ENCODE peak calls at places on chromosomes 7 and 10, in four cellular contexts. One of them, this sample, is unnamed.

GRCh38 chr7:1457949-1458675 is 1.2 kb downstream of the MICALL2 start:
- DNase-seq in fibroblast of lung: no peak
- DNase-seq in colonic mucosa: no peak
- DNase-seq in AG04450: no peak
- DNase-seq in this sample: no peak

GRCh38 chr10:33286186-33286934 is 48.1 kb downstream of the NRP1 start:
- DNase-seq in fibroblast of lung: no peak
- DNase-seq in colonic mucosa: no peak
- DNase-seq in AG04450: no peak
- DNase-seq in this sample: no peak

GRCh38 chr10:613661-614340 is 75.7 kb downstream of the DIP2C start:
- DNase-seq in fibroblast of lung: no peak
- DNase-seq in colonic mucosa: no peak
- DNase-seq in AG04450: no peak
- DNase-seq in this sample: no peak

GRCh38 chr7:33813331-33813730 is 92.0 kb upstream of the BMPER start:
- DNase-seq in fibroblast of lung: peak
- DNase-seq in colonic mucosa: no peak
- DNase-seq in AG04450: no peak
- DNase-seq in this sample: no peak

GRCh38 chr7:70674268-70675025 is 457.5 kb upstream of the GALNT17 start:
- DNase-seq in fibroblast of lung: peak
- DNase-seq in colonic mucosa: no peak
- DNase-seq in AG04450: no peak
- DNase-seq in this sample: no peak

GRCh38 chr7:70477051-70478010 is 654.6 kb upstream of the GALNT17 start:
- DNase-seq in fibroblast of lung: peak
- DNase-seq in colonic mucosa: no peak
- DNase-seq in AG04450: no peak
- DNase-seq in this sample: no peak

GRCh38 chr7:34840176-34840785 is 182.3 kb downstream of the NPSR1 start:
- DNase-seq in fibroblast of lung: no peak
- DNase-seq in colonic mucosa: no peak
- DNase-seq in AG04450: no peak
- DNase-seq in this sample: no peak

GRCh38 chr10:29243750-29244149 is 45.1 kb upstream of the LYZL1 start:
- DNase-seq in fibroblast of lung: no peak
- DNase-seq in colonic mucosa: peak
- DNase-seq in AG04450: no peak
- DNase-seq in this sample: no peak

GRCh38 chr10:13758302-13758701 is 171.5 kb downstream of the PRPF18 start:
- DNase-seq in fibroblast of lung: peak
- DNase-seq in colonic mucosa: no peak
- DNase-seq in AG04450: no peak
- DNase-seq in this sample: no peak

GRCh38 chr10:129157185-129157584 is 309.9 kb upstream of the MGMT start:
- DNase-seq in fibroblast of lung: no peak
- DNase-seq in colonic mucosa: no peak
- DNase-seq in AG04450: no peak
- DNase-seq in this sample: no peak

GRCh38 chr10:105189464-105189800 is 548.3 kb downstream of the SORCS3 start:
- DNase-seq in fibroblast of lung: peak
- DNase-seq in colonic mucosa: no peak
- DNase-seq in AG04450: no peak
- DNase-seq in this sample: no peak

GRCh38 chr10:70601775-70602174 is 766 bp downstream of the PRF1 start:
- DNase-seq in fibroblast of lung: no peak
- DNase-seq in colonic mucosa: no peak
- DNase-seq in AG04450: no peak
- DNase-seq in this sample: no peak

GRCh38 chr10:17435898-17436297 is 18.5 kb downstream of the ST8SIA6 start:
- DNase-seq in fibroblast of lung: no peak
- DNase-seq in colonic mucosa: no peak
- DNase-seq in AG04450: no peak
- DNase-seq in this sample: no peak

GRCh38 chr7:100829150-100829716 is 1.9 kb upstream of the EPHB4 start:
- DNase-seq in fibroblast of lung: no peak
- DNase-seq in colonic mucosa: peak
- DNase-seq in AG04450: no peak
- DNase-seq in this sample: no peak

GRCh38 chr10:73553316-73553715 is 37.8 kb downstream of the USP54 start:
- DNase-seq in fibroblast of lung: no peak
- DNase-seq in colonic mucosa: no peak
- DNase-seq in AG04450: no peak
- DNase-seq in this sample: peak

GRCh38 chr10:64973391-64973790 is 1452.2 kb downstream of the REEP3 start:
- DNase-seq in fibroblast of lung: no peak
- DNase-seq in colonic mucosa: no peak
- DNase-seq in AG04450: no peak
- DNase-seq in this sample: no peak

GRCh38 chr10:43204394-43204942 is 62.4 kb downstream of the RASGEF1A start:
- DNase-seq in fibroblast of lung: no peak
- DNase-seq in colonic mucosa: no peak
- DNase-seq in AG04450: no peak
- DNase-seq in this sample: no peak

GRCh38 chr10:43203491-43204393 is 63.1 kb downstream of the RASGEF1A start:
- DNase-seq in fibroblast of lung: no peak
- DNase-seq in colonic mucosa: peak
- DNase-seq in AG04450: no peak
- DNase-seq in this sample: no peak

GRCh38 chr10:43202224-43202656 is 64.0 kb downstream of the CSGALNACT2 start:
- DNase-seq in fibroblast of lung: no peak
- DNase-seq in colonic mucosa: peak
- DNase-seq in AG04450: no peak
- DNase-seq in this sample: no peak

GRCh38 chr10:43201545-43202131 is 63.4 kb downstream of the CSGALNACT2 start:
- DNase-seq in fibroblast of lung: no peak
- DNase-seq in colonic mucosa: peak
- DNase-seq in AG04450: no peak
- DNase-seq in this sample: no peak

GRCh38 chr10:43202657-43203490 is 64.0 kb downstream of the RASGEF1A start:
- DNase-seq in fibroblast of lung: no peak
- DNase-seq in colonic mucosa: peak
- DNase-seq in AG04450: no peak
- DNase-seq in this sample: no peak
- H3K4me3 ChIP-seq in fibroblast of lung: no peak
- H3K4me3 ChIP-seq in colonic mucosa: peak
- H3K4me3 ChIP-seq in AG04450: peak
- H3K4me3 ChIP-seq in this sample: peak

GRCh38 chr10:96043157-96043894 is at the start of gene CCNJ:
- DNase-seq in fibroblast of lung: peak
- DNase-seq in colonic mucosa: peak
- DNase-seq in AG04450: peak
- DNase-seq in this sample: peak

GRCh38 chr10:96041146-96041545 is 2.2 kb upstream of the CCNJ start:
- DNase-seq in fibroblast of lung: no peak
- DNase-seq in colonic mucosa: no peak
- DNase-seq in AG04450: no peak
- DNase-seq in this sample: no peak

GRCh38 chr10:96034625-96035024 is 8.8 kb upstream of the CCNJ start:
- DNase-seq in fibroblast of lung: no peak
- DNase-seq in colonic mucosa: no peak
- DNase-seq in AG04450: no peak
- DNase-seq in this sample: no peak

GRCh38 chr10:96043895-96044580 is 655 bp downstream of the CCNJ start:
- DNase-seq in fibroblast of lung: peak
- DNase-seq in colonic mucosa: peak
- DNase-seq in AG04450: no peak
- DNase-seq in this sample: no peak

GRCh38 chr10:96038476-96039387 is 4.7 kb upstream of the CCNJ start:
- DNase-seq in fibroblast of lung: no peak
- DNase-seq in colonic mucosa: no peak
- DNase-seq in AG04450: no peak
- DNase-seq in this sample: no peak
- H3K4me3 ChIP-seq in fibroblast of lung: no peak
- H3K4me3 ChIP-seq in colonic mucosa: no peak
- H3K4me3 ChIP-seq in AG04450: no peak
- H3K4me3 ChIP-seq in this sample: no peak

GRCh38 chr7:47540053-47540386 is 41.9 kb downstream of the TNS3 start:
- DNase-seq in fibroblast of lung: no peak
- DNase-seq in colonic mucosa: no peak
- DNase-seq in AG04450: no peak
- DNase-seq in this sample: no peak
- H3K4me3 ChIP-seq in fibroblast of lung: no peak
- H3K4me3 ChIP-seq in colonic mucosa: no peak
- H3K4me3 ChIP-seq in AG04450: no peak
- H3K4me3 ChIP-seq in this sample: no peak

DNA sequence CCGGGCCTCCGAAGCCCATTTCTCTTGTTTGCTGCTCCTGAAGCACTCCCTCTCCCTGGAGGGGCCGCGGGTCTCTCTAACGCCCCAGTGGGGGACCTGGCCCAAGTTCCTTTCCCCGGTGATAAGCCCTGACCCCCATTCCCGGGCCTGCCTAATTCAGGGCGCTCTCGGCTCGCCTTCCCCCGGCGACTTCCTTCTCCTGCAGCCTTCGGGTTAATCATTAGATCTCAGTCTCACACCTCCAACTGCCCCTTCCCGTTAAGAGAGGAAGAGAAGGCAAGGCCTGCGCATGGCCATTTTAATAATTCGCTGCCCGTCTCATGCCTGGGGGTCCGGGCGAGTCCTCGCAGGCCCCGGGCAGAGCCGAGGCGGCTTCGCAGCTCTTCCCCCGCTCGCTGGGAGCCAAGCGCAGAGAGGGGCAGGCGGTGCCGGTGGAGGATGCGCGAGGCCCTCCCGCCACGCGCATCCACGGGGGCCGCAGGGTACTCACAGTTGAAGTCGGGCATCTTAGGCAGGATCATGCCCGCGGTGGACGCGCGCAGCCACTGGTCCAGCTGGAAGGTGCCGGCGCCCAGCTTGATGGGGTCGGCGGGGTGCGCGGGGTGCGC is 1.2 kb downstream of the MNX1 start:
- DNase-seq in fibroblast of lung: no peak
- DNase-seq in colonic mucosa: peak
- DNase-seq in AG04450: no peak
- DNase-seq in this sample: no peak
- H3K4me3 ChIP-seq in fibroblast of lung: no peak
- H3K4me3 ChIP-seq in colonic mucosa: peak
- H3K4me3 ChIP-seq in AG04450: no peak
- H3K4me3 ChIP-seq in this sample: no peak

DNA sequence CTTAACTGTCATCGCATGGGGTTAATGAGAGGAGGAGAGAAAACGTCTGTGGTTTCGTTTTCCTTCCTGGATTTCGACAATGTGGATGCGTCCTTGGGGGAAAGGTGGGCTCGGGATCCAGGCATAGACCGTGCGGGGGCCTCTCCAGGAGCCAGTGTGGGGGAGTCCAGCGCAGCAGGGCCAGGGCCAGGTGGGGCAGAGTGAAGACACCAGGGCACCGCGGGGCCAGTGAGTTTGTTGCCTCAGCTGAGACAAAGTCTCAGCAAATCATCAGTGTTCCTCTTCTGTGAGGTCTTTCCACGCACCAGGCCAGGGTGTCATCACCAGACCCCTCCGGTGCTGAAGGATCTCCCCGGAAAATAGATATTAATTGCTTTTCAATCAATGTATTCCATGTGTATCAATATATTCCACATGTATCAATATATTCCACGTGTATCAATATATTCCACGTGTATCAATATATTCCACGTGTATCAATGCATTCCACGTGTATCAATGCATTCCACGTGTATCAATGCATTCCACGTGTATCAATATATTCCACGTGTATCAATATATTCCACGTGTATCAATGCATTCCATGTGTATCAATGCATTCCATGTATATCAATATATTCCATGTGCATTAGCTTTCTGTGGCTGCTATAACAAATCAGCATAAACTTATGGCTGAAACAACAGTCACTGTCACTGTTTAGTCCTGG is 33.8 kb upstream of the CFAP46 start:
- DNase-seq in fibroblast of lung: no peak
- DNase-seq in colonic mucosa: no peak
- DNase-seq in AG04450: no peak
- DNase-seq in this sample: no peak
- H3K4me3 ChIP-seq in fibroblast of lung: no peak
- H3K4me3 ChIP-seq in colonic mucosa: no peak
- H3K4me3 ChIP-seq in AG04450: no peak
- H3K4me3 ChIP-seq in this sample: no peak

GRCh38 chr7:84790873-84791272 is 396.0 kb downstream of the SEMA3D start:
- DNase-seq in fibroblast of lung: peak
- DNase-seq in colonic mucosa: no peak
- DNase-seq in AG04450: no peak
- DNase-seq in this sample: peak
- H3K4me3 ChIP-seq in fibroblast of lung: no peak
- H3K4me3 ChIP-seq in colonic mucosa: no peak
- H3K4me3 ChIP-seq in AG04450: no peak
- H3K4me3 ChIP-seq in this sample: no peak

GRCh38 chr7:141280100-141280499 is 206.2 kb downstream of the TMEM178B start:
- DNase-seq in fibroblast of lung: no peak
- DNase-seq in colonic mucosa: no peak
- DNase-seq in AG04450: no peak
- DNase-seq in this sample: no peak
- H3K4me3 ChIP-seq in fibroblast of lung: no peak
- H3K4me3 ChIP-seq in colonic mucosa: no peak
- H3K4me3 ChIP-seq in AG04450: no peak
- H3K4me3 ChIP-seq in this sample: no peak

This sample was measured in skeletal muscle cell.